ENCODE peak calls at places on chromosomes 12 and 14, in eight cellular contexts. T is lower lobe of right lung, X is esophagus muscularis mucosa, E is lung, I is HCT116, O is Panc1, Z is Calu3, H is choroid plexus epithelial cell. K is an unnamed sample.

GRCh38 chr12:1093166-1093751 is 102.2 kb downstream of the ERC1 start:
- DNase-seq in T (no peak), X (no peak), E (no peak), I (peak; percentile 53), O (no peak), Z (peak; percentile 52), H (peak; percentile 85), K (no peak)

GRCh38 chr12:48970702-48971334 is 717 bp downstream of the WNT10B start:
- DNase-seq in T (no peak), X (no peak), E (no peak), I (no peak), O (no peak), Z (no peak), H (no peak), K (no peak)

GRCh38 chr12:66066071-66066928 is 64.2 kb downstream of the LLPH start:
- DNase-seq in T (no peak), X (peak; percentile 10), E (no peak), I (no peak), O (no peak), Z (peak; percentile 44), H (peak; percentile 89), K (no peak)

GRCh38 chr14:70534904-70535303 is at the start of gene ADAM20:
- DNase-seq in T (no peak), X (no peak), E (no peak), I (no peak), O (no peak), Z (no peak), H (no peak), K (no peak)

GRCh38 chr14:77025744-77026165 is 2.8 kb downstream of the IRF2BPL start:
- DNase-seq in T (no peak), X (no peak), E (no peak), I (no peak), O (no peak), Z (no peak), H (no peak), K (peak; percentile 84)

GRCh38 chr12:25712169-25712568 is 159.1 kb upstream of the LMNTD1 start:
- DNase-seq in T (no peak), X (no peak), E (no peak), I (no peak), O (no peak), Z (no peak), H (no peak), K (no peak)

GRCh38 chr12:10235761-10236631 is 23.3 kb downstream of the GABARAPL1 start:
- DNase-seq in T (no peak), X (no peak), E (no peak), I (peak; percentile 31), O (no peak), Z (peak; percentile 40), H (peak; percentile 68), K (no peak)

GRCh38 chr14:79659995-79660975 is 551.0 kb downstream of the DIO2 start:
- DNase-seq in T (no peak), X (no peak), E (no peak), I (no peak), O (no peak), Z (no peak), H (no peak), K (no peak)

GRCh38 chr14:21729703-21730212 is 56.1 kb upstream of the OR4E1 start:
- DNase-seq in T (no peak), X (no peak), E (no peak), I (no peak), O (no peak), Z (no peak), H (no peak), K (no peak)

GRCh38 chr14:103123128-103123633 is at the start of gene TNFAIP2:
- DNase-seq in T (peak; percentile 83), X (no peak), E (peak; percentile 63), I (no peak), O (no peak), Z (no peak), H (no peak), K (peak; percentile 92)

GRCh38 chr12:117294206-117294605 is 67.2 kb downstream of the NOS1 start:
- DNase-seq in T (no peak), X (no peak), E (no peak), I (no peak), O (no peak), Z (no peak), H (no peak), K (no peak)

GRCh38 chr12:45381351-45381750 is 165.5 kb downstream of the ANO6 start:
- DNase-seq in T (no peak), X (no peak), E (no peak), I (no peak), O (no peak), Z (no peak), H (no peak), K (no peak)

GRCh38 chr12:122793685-122794106 is 19.3 kb downstream of the CCDC62 start:
- DNase-seq in T (peak; percentile 14), X (no peak), E (no peak), I (peak; percentile 52), O (peak; percentile 41), Z (peak; percentile 18), H (peak; percentile 76), K (no peak)

GRCh38 chr14:60724080-60724618 is at the start of gene SIX4:
- DNase-seq in T (peak; percentile 71), X (no peak), E (peak; percentile 67), I (peak; percentile 78), O (peak; percentile 35), Z (peak; percentile 75), H (peak; percentile 89), K (no peak)

GRCh38 chr12:122206976-122207375 is 3.5 kb downstream of the B3GNT4 start:
- DNase-seq in T (no peak), X (no peak), E (no peak), I (no peak), O (no peak), Z (no peak), H (no peak), K (no peak)

GRCh38 chr14:23613242-23614070 is 22.7 kb upstream of the DHRS2 start:
- DNase-seq in T (no peak), X (no peak), E (no peak), I (no peak), O (no peak), Z (no peak), H (no peak), K (no peak)

GRCh38 chr12:131102991-131103609 is 149.4 kb downstream of the ADGRD1 start:
- DNase-seq in T (no peak), X (no peak), E (no peak), I (no peak), O (no peak), Z (no peak), H (no peak), K (peak; percentile 67)

GRCh38 chr12:116919706-116920485 is 9.1 kb downstream of the FBXW8 start:
- DNase-seq in T (no peak), X (no peak), E (no peak), I (no peak), O (no peak), Z (no peak), H (no peak), K (no peak)

GRCh38 chr14:75282166-75282547 is 3.5 kb downstream of the FOS start:
- DNase-seq in T (no peak), X (no peak), E (no peak), I (no peak), O (no peak), Z (no peak), H (peak; percentile 58), K (no peak)

GRCh38 chr12:128570191-128571065 is 253.3 kb downstream of the SLC15A4 start:
- DNase-seq in T (no peak), X (no peak), E (no peak), I (no peak), O (no peak), Z (no peak), H (no peak), K (no peak)

GRCh38 chr12:132588821-132589669 is 21.3 kb downstream of the LRCOL1 start:
- DNase-seq in T (no peak), X (no peak), E (no peak), I (no peak), O (no peak), Z (no peak), H (no peak), K (no peak)

GRCh38 chr12:87660987-87661769 is 368.0 kb downstream of the C12orf50 start:
- DNase-seq in T (no peak), X (no peak), E (no peak), I (no peak), O (no peak), Z (no peak), H (no peak), K (no peak)

GRCh38 chr14:98907981-98908544 is 363.9 kb downstream of the BCL11B start:
- DNase-seq in T (no peak), X (no peak), E (no peak), I (no peak), O (no peak), Z (no peak), H (no peak), K (no peak)

GRCh38 chr12:105024926-105025325 is 38.8 kb downstream of the NOPCHAP1 start:
- DNase-seq in T (no peak), X (no peak), E (no peak), I (no peak), O (no peak), Z (no peak), H (peak; percentile 6), K (no peak)
- TF ChIP-seq CTCF in T (no peak), X (no peak), E (no peak), I (no peak), O (no peak), Z (no peak), H (no peak), K (no peak)

DNA sequence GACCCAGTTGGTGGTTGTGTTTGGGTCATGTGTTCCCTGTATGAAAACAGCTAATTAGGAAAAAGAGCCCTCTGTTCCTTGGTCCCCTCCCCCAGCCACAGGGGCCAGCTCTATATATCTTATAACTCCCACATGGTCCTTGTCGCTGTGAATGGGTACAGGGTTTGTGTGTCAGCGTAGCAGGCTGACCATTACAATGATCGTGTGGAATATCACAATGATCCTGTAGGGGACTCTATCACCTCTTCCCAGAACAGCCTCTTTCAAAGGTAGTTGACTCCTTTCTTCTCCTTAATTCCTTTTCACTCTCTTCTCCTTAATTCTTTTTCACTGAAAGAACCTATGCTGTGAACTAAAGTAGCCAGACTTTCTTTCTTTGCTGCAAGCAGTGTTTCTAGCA is 51.6 kb upstream of the RIC8B start:
- DNase-seq in T (no peak), X (no peak), E (no peak), I (no peak), O (no peak), Z (no peak), H (no peak), K (no peak)
- TF ChIP-seq CTCF in T (no peak), X (no peak), E (no peak), I (peak; percentile 11), O (peak; percentile 25), Z (no peak), H (peak; percentile 33), K (no peak)

DNA sequence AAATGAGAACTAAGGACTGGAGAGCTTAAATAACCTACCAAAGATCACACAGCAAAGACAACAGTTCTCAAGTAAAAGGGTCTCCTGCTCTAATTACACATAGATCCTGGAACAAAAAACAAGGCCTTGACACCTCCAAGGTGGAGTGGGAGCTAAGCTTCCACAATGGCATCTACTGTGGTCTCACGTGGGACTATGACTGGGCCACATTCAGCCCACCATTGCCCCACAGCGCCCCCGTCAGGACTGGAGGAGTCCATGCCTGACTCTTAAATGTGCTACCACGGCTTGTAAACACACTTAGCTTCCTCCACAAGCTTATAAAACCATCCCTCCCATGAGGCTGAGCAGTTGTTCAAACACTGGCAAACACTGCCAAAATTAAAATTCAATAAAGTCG is 88.5 kb downstream of the GCH1 start:
- DNase-seq in T (no peak), X (no peak), E (no peak), I (no peak), O (no peak), Z (peak; percentile 21), H (no peak), K (no peak)
- TF ChIP-seq CTCF in T (no peak), X (no peak), E (no peak), I (no peak), O (peak; percentile 52), Z (no peak), H (peak; percentile 28), K (no peak)

GRCh38 chr14:59020382-59020781 is 168.1 kb upstream of the DAAM1 start:
- DNase-seq in T (no peak), X (no peak), E (no peak), I (peak; percentile 18), O (no peak), Z (peak; percentile 38), H (peak; percentile 75), K (no peak)
- TF ChIP-seq CTCF in T (peak; percentile 27), X (no peak), E (no peak), I (peak; percentile 16), O (peak; percentile 46), Z (peak; percentile 22), H (peak; percentile 75), K (peak; percentile 20)